ENCODE peak calls at places on chromosomes 4 and X, in four cellular contexts. B is sciatic nerve, E is heart left ventricle, X is NAMALWA. N is an unnamed sample.
A peak's percentile ranks its signal among the peaks of the same experiment; 100 is the strongest.

GRCh38 chr4:150591284-150591874 is 9.4 kb downstream of the MAB21L2 start:
- DNase-seq in B (no peak), E (no peak), X (no peak), N (peak; percentile 91)

GRCh38 chr4:76310683-76311082 is 4.2 kb downstream of the STBD1 start:
- DNase-seq in B (no peak), E (no peak), X (no peak), N (no peak)

GRCh38 chr4:54102747-54103146 is 2.8 kb downstream of the GSX2 start:
- DNase-seq in B (no peak), E (no peak), X (no peak), N (no peak)

GRCh38 chrX:94204524-94204923 is 530.5 kb downstream of the FAM133A start:
- DNase-seq in B (no peak), E (no peak), X (no peak), N (no peak)

GRCh38 chr4:185566972-185567749 is 31.9 kb upstream of the PDLIM3 start:
- DNase-seq in B (no peak), E (peak; percentile 80), X (no peak), N (no peak)

GRCh38 chrX:78357342-78358055 is 30.1 kb upstream of the CYSLTR1 start:
- DNase-seq in B (no peak), E (no peak), X (no peak), N (no peak)

GRCh38 chr4:4666187-4666586 is 124.3 kb upstream of the STX18 start:
- DNase-seq in B (no peak), E (no peak), X (no peak), N (no peak)

GRCh38 chr4:6566582-6567190 is 8.3 kb upstream of the MAN2B2 start:
- DNase-seq in B (no peak), E (no peak), X (no peak), N (no peak)

GRCh38 chr4:169848018-169848417 is 90.3 kb upstream of the HPF1 start:
- DNase-seq in B (no peak), E (no peak), X (no peak), N (no peak)

GRCh38 chrX:134715930-134716619 is 57.8 kb upstream of the PLAC1 start:
- DNase-seq in B (no peak), E (no peak), X (no peak), N (no peak)

N was measured in osteocyte.